ENCODE peak calls at places on chromosome 6, in ten cellular contexts. M is small intestine; H is lower lobe of right lung; F is IMR-90; N is GM23248; L is psoas muscle; D is CD8-positive, alpha-beta T cell; P is trophoblast cell; C is A549; O is PC-3. J is an unnamed sample.

GRCh38 chr6:125534430-125535263 is 214.8 kb upstream of the HEY2 start:
- DNase-seq in O (no peak), D (no peak), H (no peak), N (no peak), L (no peak), F (no peak), M (no peak), P (no peak), C (no peak), J (no peak)

GRCh38 chr6:15299430-15300131 is 53.7 kb downstream of the JARID2 start:
- DNase-seq in H (peak; percentile 56), P (peak; percentile 42), L (peak; percentile 35), M (peak; percentile 58), N (peak; percentile 48), O (peak; percentile 34), D (peak; percentile 8), F (peak; percentile 46), C (no peak), J (no peak)

GRCh38 chr6:43269273-43270007 is 26.2 kb downstream of the TTBK1 start:
- DNase-seq in M (peak; percentile 85), N (peak; percentile 42), L (no peak), C (no peak), O (no peak), H (no peak), D (no peak), P (peak; percentile 8), F (no peak), J (no peak)

GRCh38 chr6:17015551-17016381 is 86.1 kb upstream of the STMND1 start:
- DNase-seq in O (no peak), L (peak; percentile 14), C (no peak), P (no peak), H (peak; percentile 60), D (peak; percentile 17), M (no peak), F (no peak), N (no peak), J (no peak)

GRCh38 chr6:161422710-161423109 is 148.8 kb upstream of the AGPAT4 start:
- DNase-seq in D (no peak), M (no peak), H (no peak), F (peak; percentile 42), L (no peak), N (peak; percentile 45), C (peak; percentile 25), P (peak; percentile 31), O (peak; percentile 64), J (no peak)

GRCh38 chr6:38154731-38155130 is 335.2 kb downstream of the ZFAND3 start:
- DNase-seq in C (no peak), H (no peak), L (no peak), M (no peak), O (no peak), D (no peak), P (no peak), F (no peak), N (no peak), J (no peak)

GRCh38 chr6:79277109-79277508 is 42.6 kb upstream of the HMGN3 start:
- DNase-seq in F (peak; percentile 1), L (no peak), N (peak; percentile 51), M (no peak), C (no peak), D (no peak), O (peak; percentile 50), H (no peak), P (peak; percentile 31), J (no peak)

GRCh38 chr6:86969573-86969972 is 32.2 kb downstream of the HTR1E start:
- DNase-seq in O (peak; percentile 22), H (no peak), D (no peak), C (peak; percentile 8), M (peak; percentile 18), F (no peak), L (no peak), P (no peak), N (peak; percentile 1), J (no peak)

GRCh38 chr6:117206951-117207687 is 58.2 kb upstream of the VGLL2 start:
- DNase-seq in P (peak; percentile 89), D (no peak), N (no peak), F (no peak), M (no peak), C (no peak), O (peak; percentile 16), H (no peak), L (no peak), J (no peak)

GRCh38 chr6:169700296-169700695 is 1.5 kb downstream of the WDR27 start:
- DNase-seq in H (no peak), M (peak; percentile 15), P (no peak), L (no peak), F (peak; percentile 29), O (no peak), C (no peak), N (peak; percentile 43), D (no peak), J (no peak)

GRCh38 chr6:55058682-55059081 is 115.6 kb upstream of the HCRTR2 start:
- DNase-seq in P (no peak), L (no peak), F (no peak), N (no peak), C (no peak), O (no peak), H (no peak), M (no peak), D (no peak), J (no peak)

GRCh38 chr6:128095362-128095761 is 194.5 kb upstream of the THEMIS start:
- DNase-seq in F (peak; percentile 11), M (no peak), H (no peak), D (no peak), L (no peak), O (no peak), P (no peak), C (no peak), N (no peak), J (no peak)

GRCh38 chr6:52931351-52931750 is 21.9 kb upstream of the GSTA3 start:
- DNase-seq in F (no peak), C (no peak), N (no peak), H (peak; percentile 57), L (no peak), D (no peak), M (no peak), O (no peak), P (peak; percentile 64), J (no peak)

GRCh38 chr6:44074383-44075136 is 52.7 kb downstream of the MRPL14 start:
- DNase-seq in M (peak; percentile 70), H (peak; percentile 81), O (peak; percentile 86), N (peak; percentile 91), D (peak; percentile 27), L (peak; percentile 75), F (peak; percentile 87), P (peak; percentile 80), C (peak; percentile 67), J (peak; percentile 55)

GRCh38 chr6:2804516-2804915 is 37.1 kb downstream of the SERPINB1 start:
- DNase-seq in O (no peak), P (no peak), C (no peak), D (no peak), H (no peak), L (no peak), N (no peak), M (no peak), F (no peak), J (no peak)

GRCh38 chr6:14055541-14055940 is 62.0 kb upstream of the CD83 start:
- DNase-seq in O (peak; percentile 53), L (no peak), P (no peak), D (no peak), M (peak; percentile 46), C (no peak), H (no peak), F (no peak), N (no peak), J (no peak)

GRCh38 chr6:33197431-33198048 is 2.9 kb downstream of the RXRB start:
- DNase-seq in C (peak; percentile 68), F (peak; percentile 56), L (no peak), M (peak; percentile 78), N (peak; percentile 84), D (no peak), P (peak; percentile 76), H (peak; percentile 69), O (peak; percentile 73), J (no peak)

GRCh38 chr6:163935158-163935762 is 520.7 kb downstream of the QKI start:
- DNase-seq in F (peak; percentile 4), L (no peak), C (no peak), O (no peak), M (no peak), H (no peak), P (no peak), N (no peak), D (no peak), J (no peak)

DNA sequence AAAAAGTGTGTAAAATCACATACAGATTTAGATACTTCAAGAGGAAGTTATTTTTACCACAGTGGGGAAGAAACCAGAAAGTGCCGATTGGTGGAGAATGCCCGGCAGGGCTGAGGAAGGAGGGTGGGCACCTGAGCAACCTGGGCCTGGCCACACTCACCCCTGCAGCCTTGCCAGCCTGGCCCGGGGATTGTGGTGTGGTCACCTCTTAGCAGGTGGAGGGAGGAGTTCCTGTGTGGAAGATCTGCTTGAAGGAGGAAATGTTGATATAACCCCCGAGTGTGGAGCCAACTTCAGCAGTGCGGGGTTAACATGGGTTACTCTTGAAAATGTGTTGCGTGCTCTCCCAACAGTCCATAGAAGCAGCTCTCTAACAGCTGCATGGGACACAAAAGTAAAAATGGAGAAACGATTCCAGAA is 14.7 kb downstream of the UST start:
- DNase-seq in F (peak; percentile 22), M (no peak), O (no peak), H (peak; percentile 62), C (no peak), P (no peak), L (peak; percentile 19), N (no peak), D (no peak), J (no peak)
- H3K4me1 ChIP-seq in F (peaks cover 10% of the 10 kb centered on the region), M (no peaks in the 10 kb centered on the region), O (no peaks in the 10 kb centered on the region), H (peaks cover 53% of the 10 kb centered on the region), C (no peaks in the 10 kb centered on the region), P (no peaks in the 10 kb centered on the region), L (no peaks in the 10 kb centered on the region), N (peaks cover 43% of the 10 kb centered on the region), D (peaks cover 44% of the 10 kb centered on the region), J (peaks cover 10% of the 10 kb centered on the region)

GRCh38 chr6:155186052-155186658 is 77.7 kb upstream of the CLDN20 start:
- DNase-seq in F (peak; percentile 23), P (no peak), N (peak; percentile 49), H (no peak), L (no peak), O (peak; percentile 28), M (no peak), D (no peak), C (no peak), J (no peak)
- H3K27ac ChIP-seq in F (no peak overlapping the region), P (peak overlapping the region; percentile 23), N (no peak overlapping the region), H (no peak overlapping the region), L (no peak overlapping the region), O (peak overlapping the region; percentile 79), M (no peak overlapping the region), D (no peak overlapping the region), C (peak overlapping the region; percentile 28), J (peak overlapping the region; percentile 36)

GRCh38 chr6:1604991-1605821 is 4.5 kb upstream of the FOXC1 start:
- DNase-seq in F (no peak), O (no peak), D (no peak), N (peak; percentile 28), C (no peak), L (no peak), P (no peak), M (no peak), H (no peak), J (no peak)
- H3K4me3 ChIP-seq in F (no peak overlapping the region), O (no peak overlapping the region), D (peak overlapping the region; percentile 33), N (peak overlapping the region; percentile 62), C (peak overlapping the region; percentile 54), L (peak overlapping the region; percentile 68), P (peak overlapping the region; percentile 26), M (no peak overlapping the region), H (peak overlapping the region; percentile 52), J (peak overlapping the region; percentile 88)

DNA sequence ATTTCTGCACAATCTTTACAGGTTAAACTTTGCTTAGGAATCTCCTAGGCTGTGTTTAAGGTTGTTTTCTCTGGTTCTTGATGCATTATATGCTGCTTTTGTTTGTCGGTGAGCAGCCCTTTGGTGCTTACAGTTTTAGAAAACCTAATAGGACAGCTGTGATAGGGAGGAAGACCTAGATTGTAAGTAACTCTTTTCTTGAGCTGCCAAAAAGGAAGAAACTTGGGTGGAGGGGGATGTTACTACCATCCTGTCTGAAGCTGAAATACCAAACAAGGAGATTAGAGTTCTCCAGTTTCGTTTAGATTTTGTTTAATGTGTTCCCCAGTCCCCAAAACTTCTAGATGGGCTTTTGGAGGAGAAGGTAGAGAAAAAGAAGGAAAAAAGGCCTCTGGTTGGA is 72.0 kb downstream of the ANKS1A start:
- DNase-seq in F (no peak), D (no peak), C (no peak), L (no peak), O (no peak), H (no peak), P (no peak), N (no peak), M (no peak), J (no peak)
- H3K4me1 ChIP-seq in F (no peaks in the 10 kb centered on the region), D (no peaks in the 10 kb centered on the region), C (no peaks in the 10 kb centered on the region), L (peaks cover 32% of the 10 kb centered on the region), O (no peaks in the 10 kb centered on the region), H (peaks cover 60% of the 10 kb centered on the region), P (peaks cover 2% of the 10 kb centered on the region), N (peaks cover 7% of the 10 kb centered on the region), M (no peaks in the 10 kb centered on the region), J (no peaks in the 10 kb centered on the region)